ENCODE peak calls at places on chromosomes 3 and 15, in nine cellular contexts. X, I, T, U, R, W, H, V and D are unnamed samples.

GRCh38 chr15:48040166-48040817 is 80.5 kb upstream of the SLC24A5 start:
- DNase-seq in X (no peak), I (peak), T (peak), U (no peak), R (no peak), W (peak), H (no peak), V (no peak), D (peak)

GRCh38 chr15:66156310-66156975 is 97.1 kb downstream of the MEGF11 start:
- DNase-seq in X (no peak), I (no peak), T (no peak), U (no peak), R (no peak), W (no peak), H (peak), V (no peak), D (no peak)

GRCh38 chr3:63290686-63291085 is 12.6 kb downstream of the SYNPR start:
- DNase-seq in X (no peak), I (no peak), T (no peak), U (no peak), R (no peak), W (no peak), H (no peak), V (no peak), D (no peak)

GRCh38 chr3:129453732-129454131 is 13.7 kb downstream of the IFT122 start:
- DNase-seq in X (no peak), I (peak), T (no peak), U (peak), R (no peak), W (no peak), H (no peak), V (no peak), D (no peak)

GRCh38 chr3:34066328-34066727 is 267.9 kb downstream of the PDCD6IP start:
- DNase-seq in X (no peak), I (no peak), T (no peak), U (no peak), R (no peak), W (no peak), H (no peak), V (no peak), D (no peak)

GRCh38 chr15:43294091-43294706 is 27.5 kb upstream of the TGM5 start:
- DNase-seq in X (no peak), I (no peak), T (no peak), U (no peak), R (no peak), W (no peak), H (no peak), V (no peak), D (no peak)

GRCh38 chr15:25171111-25171811 is 216.5 kb downstream of the SNRPN start:
- DNase-seq in X (no peak), I (no peak), T (no peak), U (no peak), R (no peak), W (no peak), H (no peak), V (no peak), D (no peak)

GRCh38 chr3:194312743-194313281 is 38.3 kb downstream of the CPN2 start:
- DNase-seq in X (no peak), I (peak), T (peak), U (peak), R (peak), W (peak), H (no peak), V (peak), D (no peak)

GRCh38 chr15:62241135-62241770 is 76.2 kb upstream of the C2CD4B start:
- DNase-seq in X (no peak), I (no peak), T (peak), U (no peak), R (no peak), W (no peak), H (peak), V (no peak), D (no peak)

GRCh38 chr3:27166888-27167287 is 202.3 kb downstream of the NEK10 start:
- DNase-seq in X (peak), I (peak), T (no peak), U (peak), R (no peak), W (peak), H (no peak), V (no peak), D (peak)

GRCh38 chr15:59846100-59846499 is 157.0 kb upstream of the BNIP2 start:
- DNase-seq in X (no peak), I (no peak), T (no peak), U (no peak), R (no peak), W (no peak), H (no peak), V (no peak), D (no peak)

GRCh38 chr15:98342911-98343310 is 305.4 kb upstream of the IGF1R start:
- DNase-seq in X (no peak), I (no peak), T (no peak), U (no peak), R (no peak), W (no peak), H (no peak), V (no peak), D (no peak)

GRCh38 chr15:38362355-38362754 is 91.6 kb upstream of the FAM98B start:
- DNase-seq in X (no peak), I (no peak), T (no peak), U (no peak), R (no peak), W (no peak), H (no peak), V (no peak), D (no peak)

GRCh38 chr3:127035672-127036071 is 52.8 kb downstream of the PLXNA1 start:
- DNase-seq in X (no peak), I (peak), T (peak), U (peak), R (peak), W (no peak), H (no peak), V (peak), D (peak)

GRCh38 chr3:138197058-138197457 is 10.0 kb downstream of the ARMC8 start:
- DNase-seq in X (no peak), I (peak), T (no peak), U (peak), R (no peak), W (peak), H (no peak), V (no peak), D (no peak)

GRCh38 chr3:156230291-156230900 is 110.0 kb downstream of the KCNAB1 start:
- DNase-seq in X (no peak), I (no peak), T (no peak), U (no peak), R (no peak), W (peak), H (no peak), V (no peak), D (no peak)

GRCh38 chr3:150890320-150890719 is 14.9 kb downstream of the MINDY4B start:
- DNase-seq in X (no peak), I (no peak), T (no peak), U (peak), R (no peak), W (peak), H (no peak), V (no peak), D (no peak)

GRCh38 chr3:161275919-161276318 is 54.8 kb downstream of the NMD3 start:
- DNase-seq in X (no peak), I (no peak), T (peak), U (no peak), R (no peak), W (no peak), H (no peak), V (no peak), D (no peak)

GRCh38 chr15:32704343-32705076 is 13.3 kb upstream of the GREM1 start:
- DNase-seq in X (no peak), I (peak), T (no peak), U (peak), R (no peak), W (peak), H (no peak), V (no peak), D (peak)

GRCh38 chr15:95141486-95141885 is 910.1 kb downstream of the MCTP2 start:
- DNase-seq in X (peak), I (peak), T (no peak), U (no peak), R (no peak), W (peak), H (no peak), V (no peak), D (no peak)

GRCh38 chr3:69294014-69294771 is 91.7 kb downstream of the FRMD4B start:
- DNase-seq in X (peak), I (peak), T (no peak), U (peak), R (peak), W (peak), H (no peak), V (no peak), D (no peak)

GRCh38 chr3:29186982-29187718 is 93.7 kb upstream of the RBMS3 start:
- DNase-seq in X (no peak), I (peak), T (no peak), U (peak), R (no peak), W (peak), H (no peak), V (no peak), D (peak)

GRCh38 chr3:56976666-56977560 is 83.6 kb upstream of the SPATA12 start:
- DNase-seq in X (no peak), I (peak), T (no peak), U (peak), R (peak), W (peak), H (no peak), V (no peak), D (peak)

GRCh38 chr3:10962481-10963036 is 30.0 kb upstream of the SLC6A1 start:
- DNase-seq in X (no peak), I (no peak), T (no peak), U (no peak), R (no peak), W (no peak), H (no peak), V (no peak), D (no peak)

GRCh38 chr15:65416845-65417416 is 5.8 kb downstream of the IGDCC4 start:
- DNase-seq in X (no peak), I (peak), T (no peak), U (peak), R (peak), W (peak), H (no peak), V (no peak), D (no peak)

GRCh38 chr3:128709038-128709437 is 16.9 kb upstream of the RAB7A start:
- DNase-seq in X (no peak), I (no peak), T (no peak), U (no peak), R (no peak), W (no peak), H (no peak), V (no peak), D (no peak)

GRCh38 chr3:45952456-45952855 is 9.2 kb downstream of the CXCR6 start:
- DNase-seq in X (no peak), I (peak), T (no peak), U (peak), R (no peak), W (peak), H (no peak), V (no peak), D (no peak)

GRCh38 chr15:34754674-34755418 is at the start of gene GJD2:
- DNase-seq in X (no peak), I (no peak), T (no peak), U (no peak), R (no peak), W (no peak), H (no peak), V (no peak), D (no peak)

GRCh38 chr3:184773341-184774186 is 38.4 kb upstream of the VPS8 start:
- DNase-seq in X (no peak), I (no peak), T (no peak), U (no peak), R (peak), W (peak), H (no peak), V (no peak), D (no peak)

GRCh38 chr3:182784542-182784941 is 8.8 kb upstream of the ATP11B start:
- DNase-seq in X (no peak), I (no peak), T (no peak), U (no peak), R (no peak), W (no peak), H (no peak), V (no peak), D (no peak)

GRCh38 chr3:134334231-134334900 is 39.9 kb downstream of the AMOTL2 start:
- DNase-seq in X (no peak), I (peak), T (no peak), U (peak), R (no peak), W (peak), H (no peak), V (no peak), D (no peak)

GRCh38 chr3:69948246-69948862 is 51.2 kb upstream of the SAMMSON start:
- DNase-seq in X (no peak), I (peak), T (no peak), U (peak), R (no peak), W (peak), H (peak), V (no peak), D (peak)

GRCh38 chr15:51076898-51077564 is 17.7 kb downstream of the TNFAIP8L3 start:
- DNase-seq in X (no peak), I (peak), T (peak), U (peak), R (peak), W (peak), H (no peak), V (no peak), D (no peak)

GRCh38 chr15:27532358-27532757 is 561.4 kb downstream of the GABRG3 start:
- DNase-seq in X (no peak), I (no peak), T (no peak), U (no peak), R (no peak), W (no peak), H (no peak), V (no peak), D (no peak)

GRCh38 chr15:44532689-44533088 is 4.3 kb upstream of the EIF3J start:
- DNase-seq in X (no peak), I (no peak), T (no peak), U (no peak), R (no peak), W (no peak), H (peak), V (no peak), D (no peak)

GRCh38 chr3:57169872-57170623 is 4.9 kb upstream of the IL17RD start:
- DNase-seq in X (no peak), I (peak), T (peak), U (peak), R (peak), W (peak), H (peak), V (peak), D (no peak)

GRCh38 chr3:193605876-193606275 is 12.9 kb downstream of the OPA1 start:
- DNase-seq in X (no peak), I (peak), T (peak), U (peak), R (peak), W (peak), H (peak), V (peak), D (no peak)

GRCh38 chr3:72369681-72370080 is 478.6 kb downstream of the SHQ1 start:
- DNase-seq in X (no peak), I (no peak), T (no peak), U (no peak), R (no peak), W (no peak), H (no peak), V (no peak), D (no peak)

GRCh38 chr3:72373139-72373538 is 475.1 kb downstream of the SHQ1 start:
- DNase-seq in X (no peak), I (no peak), T (no peak), U (no peak), R (no peak), W (no peak), H (no peak), V (no peak), D (no peak)

GRCh38 chr3:72372161-72372560 is 476.1 kb downstream of the SHQ1 start:
- DNase-seq in X (no peak), I (no peak), T (no peak), U (no peak), R (no peak), W (no peak), H (no peak), V (no peak), D (no peak)

DNA sequence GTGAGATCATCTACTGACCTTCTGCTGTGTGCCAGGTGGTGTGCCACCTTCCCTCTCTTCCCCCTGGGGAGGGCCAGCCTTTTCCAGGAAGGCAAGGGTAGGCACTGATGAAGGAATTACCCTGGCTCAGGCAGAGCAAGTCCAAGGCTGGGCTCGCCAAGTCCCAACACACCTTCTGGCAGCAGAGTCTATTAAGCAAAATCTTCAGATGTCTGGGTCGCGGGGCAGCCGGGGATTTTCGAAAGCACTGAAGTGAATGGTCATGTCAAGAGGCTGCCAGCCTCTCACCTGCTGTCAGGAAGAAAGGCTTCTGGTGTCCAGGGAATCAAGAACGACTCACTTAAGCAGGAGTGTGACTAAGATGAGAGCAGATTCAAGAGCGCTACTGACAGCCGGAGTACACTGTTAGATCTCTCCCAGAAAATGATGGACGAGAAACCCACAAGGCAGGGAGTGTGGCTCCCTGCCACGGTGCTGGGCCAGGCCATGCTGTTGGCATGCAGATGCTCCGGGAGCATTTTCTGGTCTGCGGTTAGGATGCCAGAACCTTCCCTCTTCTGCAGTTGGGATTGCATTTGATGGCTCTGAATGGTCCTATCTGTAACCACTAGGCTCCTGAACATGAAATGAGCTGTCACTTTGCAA is 479.8 kb downstream of the SHQ1 start:
- DNase-seq in X (no peak), I (peak), T (no peak), U (peak), R (no peak), W (peak), H (no peak), V (no peak), D (no peak)
- TF ChIP-seq CTCF in X (no peak), I (no peak), T (no peak), U (no peak), R (no peak), W (no peak), H (no peak), V (no peak), D (no peak)

GRCh38 chr3:119675188-119675874 is 1.9 kb downstream of the COX17 start:
- DNase-seq in X (no peak), I (no peak), T (no peak), U (no peak), R (no peak), W (no peak), H (no peak), V (no peak), D (no peak)

GRCh38 chr3:119676771-119677640 is at the start of gene COX17:
- DNase-seq in X (peak), I (peak), T (peak), U (peak), R (peak), W (peak), H (peak), V (peak), D (peak)

GRCh38 chr3:119677641-119677934 is 382 bp upstream of the COX17 start:
- DNase-seq in X (no peak), I (no peak), T (no peak), U (no peak), R (no peak), W (no peak), H (no peak), V (no peak), D (no peak)

GRCh38 chr3:119673875-119674274 is 3.3 kb downstream of the COX17 start:
- DNase-seq in X (no peak), I (no peak), T (no peak), U (no peak), R (no peak), W (no peak), H (no peak), V (no peak), D (no peak)

GRCh38 chr3:119676020-119676419 is 1.2 kb downstream of the COX17 start:
- DNase-seq in X (no peak), I (no peak), T (no peak), U (no peak), R (no peak), W (no peak), H (no peak), V (no peak), D (no peak)
- H3K4me3 ChIP-seq in X (peak), I (peak), T (peak), U (peak), R (peak), W (peak), H (peak), V (no peak), D (peak)

DNA sequence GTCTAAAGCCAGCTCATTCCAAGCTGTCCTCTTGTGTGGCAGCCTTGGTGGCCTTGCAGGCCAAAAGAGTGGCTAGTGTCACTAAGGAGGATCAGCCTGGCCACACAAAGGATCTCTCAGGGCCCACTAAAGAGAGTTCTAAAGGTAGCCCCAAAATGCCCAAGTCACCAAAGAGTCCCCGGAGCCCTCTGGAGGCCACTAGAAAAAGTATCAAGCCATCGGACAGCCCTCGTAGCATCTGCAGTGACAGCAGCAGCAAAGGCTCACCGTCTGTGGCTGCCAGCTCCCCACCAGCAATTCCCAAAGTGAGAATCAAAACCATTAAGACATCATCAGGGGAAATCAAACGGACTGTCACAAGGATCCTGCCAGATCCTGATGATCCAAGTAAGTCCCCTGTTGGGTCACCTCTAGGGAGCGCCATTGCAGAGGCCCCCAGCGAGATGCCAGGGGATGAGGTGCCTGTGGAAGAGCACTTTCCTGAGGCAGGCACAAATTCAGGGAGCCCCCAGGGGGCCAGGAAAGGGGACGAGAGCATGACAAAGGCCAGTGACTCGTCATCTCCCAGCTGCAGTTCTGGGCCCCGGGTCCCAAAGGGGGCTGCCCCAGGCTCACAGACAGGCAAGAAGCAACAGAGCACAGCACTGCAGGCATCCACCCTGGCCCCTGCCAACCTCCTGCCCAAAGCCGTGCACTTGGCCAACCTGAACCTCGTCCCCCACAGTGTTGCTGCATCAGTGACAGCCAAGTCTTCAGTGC is 33.5 kb upstream of the ALPK3 start:
- DNase-seq in X (no peak), I (no peak), T (no peak), U (no peak), R (no peak), W (no peak), H (no peak), V (no peak), D (no peak)
- TF ChIP-seq CTCF in X (no peak), I (no peak), T (no peak), U (peak), R (no peak), W (no peak), H (peak), V (no peak), D (no peak)

GRCh38 chr3:124053871-124054270 is 61.9 kb upstream of the ROPN1 start:
- DNase-seq in X (no peak), I (peak), T (no peak), U (no peak), R (no peak), W (no peak), H (no peak), V (no peak), D (no peak)
- H3K4me3 ChIP-seq in X (no peak), I (no peak), T (no peak), U (no peak), R (no peak), W (no peak), H (no peak), V (no peak), D (no peak)

DNA sequence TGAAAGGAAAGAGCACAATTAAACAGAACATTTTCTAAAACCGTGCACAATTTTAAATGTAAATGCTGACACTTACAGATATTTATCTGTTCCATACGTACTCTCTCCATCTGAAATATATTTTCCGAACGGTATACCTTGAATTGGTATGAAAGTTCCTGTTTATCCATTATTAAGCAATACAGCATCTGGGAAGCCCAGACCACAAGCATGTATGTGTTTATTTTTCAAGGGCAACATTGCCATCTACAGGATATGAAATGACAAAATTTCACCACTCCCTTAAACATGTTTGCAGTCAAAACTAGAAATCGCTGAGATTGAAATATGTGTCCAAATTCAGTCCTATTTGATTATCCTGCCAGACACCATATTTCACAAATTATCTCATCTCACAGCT is 533.5 kb downstream of the TBL1XR1 start:
- DNase-seq in X (peak), I (peak), T (no peak), U (peak), R (no peak), W (peak), H (peak), V (no peak), D (peak)
- TF ChIP-seq CTCF in X (peak), I (peak), T (no peak), U (peak), R (peak), W (peak), H (peak), V (no peak), D (peak)

GRCh38 chr3:139975592-139976360 is 40.8 kb downstream of the CLSTN2 start:
- DNase-seq in X (no peak), I (no peak), T (no peak), U (no peak), R (no peak), W (no peak), H (no peak), V (no peak), D (no peak)
- H3K4me3 ChIP-seq in X (no peak), I (no peak), T (no peak), U (no peak), R (no peak), W (no peak), H (no peak), V (no peak), D (no peak)